ENCODE peak calls at places on chromosome 21, in four cellular contexts. M, S, F and J are unnamed samples.

GRCh38 chr21:36856643-36857042 is 109.8 kb downstream of the HLCS start:
- DNase-seq in M (no peak), S (no peak), F (no peak), J (no peak)

GRCh38 chr21:43965911-43966585 is 46.1 kb upstream of the TRAPPC10 start:
- DNase-seq in S (no peak), M (no peak), F (no peak), J (no peak)

GRCh38 chr21:15943009-15943666 is 213.4 kb downstream of the USP25 start:
- DNase-seq in M (no peak), S (no peak), F (no peak), J (peak; percentile 25)

GRCh38 chr21:43851593-43851992 is 13.4 kb upstream of the AGPAT3 start:
- DNase-seq in M (no peak), F (no peak), S (no peak), J (no peak)

GRCh38 chr21:42677339-42678117 is 24.1 kb downstream of the PDE9A start:
- DNase-seq in M (no peak), F (no peak), S (no peak), J (peak; percentile 55)

GRCh38 chr21:34698270-34699015 is 29.6 kb downstream of the CLIC6 start:
- DNase-seq in M (no peak), S (no peak), F (no peak), J (peak; percentile 10)

GRCh38 chr21:43866233-43866632 is 1.2 kb downstream of the AGPAT3 start:
- DNase-seq in S (no peak), M (peak; percentile 59), F (peak; percentile 33), J (no peak)

GRCh38 chr21:31335957-31336738 is 7.9 kb downstream of the TIAM1 start:
- DNase-seq in M (no peak), F (peak; percentile 75), S (no peak), J (peak; percentile 31)

GRCh38 chr21:38188037-38188436 is 68.8 kb upstream of the KCNJ15 start:
- DNase-seq in S (no peak), F (no peak), M (no peak), J (no peak)

GRCh38 chr21:35266546-35266945 is 217.4 kb upstream of the RUNX1 start:
- DNase-seq in S (no peak), F (no peak), M (no peak), J (no peak)

GRCh38 chr21:41875086-41875485 is 4.1 kb downstream of the PRDM15 start:
- DNase-seq in F (no peak), M (no peak), S (no peak), J (no peak)

GRCh38 chr21:26389971-26390641 is 183.0 kb downstream of the CYYR1 start:
- DNase-seq in S (no peak), F (peak; percentile 94), M (no peak), J (peak; percentile 97)

GRCh38 chr21:40707271-40707670 is 139.7 kb downstream of the DSCAM start:
- DNase-seq in M (no peak), S (no peak), F (no peak), J (peak; percentile 17)

GRCh38 chr21:36120304-36120902 is 14.5 kb upstream of the CBR3 start:
- DNase-seq in M (no peak), S (no peak), F (no peak), J (no peak)

GRCh38 chr21:37642493-37642892 is 273.8 kb downstream of the KCNJ6 start:
- DNase-seq in F (no peak), S (no peak), M (no peak), J (no peak)

GRCh38 chr21:43767980-43768867 is 7.9 kb downstream of the CSTB start:
- DNase-seq in S (no peak), F (no peak), M (no peak), J (peak; percentile 96)

GRCh38 chr21:45944601-45945000 is 37.0 kb upstream of the COL6A1 start:
- DNase-seq in S (no peak), M (no peak), F (no peak), J (no peak)

GRCh38 chr21:27580276-27580675 is 613.4 kb upstream of the ADAMTS5 start:
- DNase-seq in S (no peak), M (no peak), F (no peak), J (no peak)

GRCh38 chr21:45087022-45087823 is 12.8 kb downstream of the ADARB1 start:
- DNase-seq in S (peak; percentile 49), F (no peak), M (no peak), J (no peak)

GRCh38 chr21:44886113-44887075 is 12.9 kb upstream of the PTTG1IP start:
- DNase-seq in S (no peak), M (no peak), F (no peak), J (no peak)

GRCh38 chr21:41901099-41901498 is 22.0 kb upstream of the PRDM15 start:
- DNase-seq in S (no peak), F (no peak), M (no peak), J (no peak)

GRCh38 chr21:15875286-15875685 is 145.5 kb downstream of the USP25 start:
- DNase-seq in M (no peak), S (no peak), F (no peak), J (no peak)

GRCh38 chr21:38631171-38631570 is 132.9 kb upstream of the ERG start:
- DNase-seq in F (no peak), M (no peak), S (no peak), J (no peak)

GRCh38 chr21:45020629-45021427 is 53.6 kb upstream of the ADARB1 start:
- DNase-seq in F (no peak), S (no peak), M (no peak), J (no peak)